ENCODE peak calls at places on chromosomes 13 and 19, in five cellular contexts. U is CD4-positive, CD25-positive, alpha-beta regulatory T cell; V is transverse colon; Y is body of pancreas; I is CD8-positive, alpha-beta T cell. Q is an unnamed sample.

GRCh38 chr13:72384879-72385278 is 342.6 kb downstream of the MZT1 start:
- DNase-seq in V (no peak), I (no peak), U (no peak), Y (no peak), Q (no peak)

GRCh38 chr19:55175117-55175867 is 4.8 kb downstream of the SYT5 start:
- DNase-seq in U (no peak), Y (no peak), V (no peak), I (no peak), Q (no peak)

GRCh38 chr13:47033216-47033615 is 136.4 kb upstream of the HTR2A start:
- DNase-seq in U (no peak), I (no peak), V (no peak), Y (no peak), Q (no peak)

GRCh38 chr19:39100500-39101166 is 16.5 kb downstream of the ACP7 start:
- DNase-seq in V (no peak), U (no peak), Y (no peak), I (no peak), Q (no peak)

GRCh38 chr19:49440439-49441209 is 703 bp downstream of the SLC17A7 start:
- DNase-seq in U (no peak), I (no peak), Y (no peak), V (no peak), Q (no peak)

GRCh38 chr13:100340865-100341264 is 247.7 kb downstream of the GGACT start:
- DNase-seq in U (no peak), Y (no peak), V (no peak), I (no peak), Q (no peak)

GRCh38 chr19:56671613-56671994 is at the start of gene ZNF835:
- DNase-seq in U (peak), I (peak), Y (peak), V (peak), Q (peak)

GRCh38 chr13:47463726-47464125 is 537.3 kb downstream of the SUCLA2 start:
- DNase-seq in U (no peak), V (no peak), Y (no peak), I (no peak), Q (no peak)

GRCh38 chr13:26919311-26919710 is 158.7 kb upstream of the GPR12 start:
- DNase-seq in Y (no peak), U (no peak), I (no peak), V (no peak), Q (no peak)

GRCh38 chr13:40169476-40169875 is 497.0 kb downstream of the FOXO1 start:
- DNase-seq in I (no peak), V (no peak), Y (no peak), U (no peak), Q (no peak)

GRCh38 chr19:48818234-48818823 is 7.5 kb upstream of the BCAT2 start:
- DNase-seq in I (no peak), Y (peak), U (no peak), V (peak), Q (no peak)

GRCh38 chr19:48859711-48860572 is 8.5 kb downstream of the PLEKHA4 start:
- DNase-seq in I (no peak), U (no peak), Y (peak), V (no peak), Q (no peak)

GRCh38 chr19:51493776-51494175 is 7.8 kb downstream of the SIGLEC12 start:
- DNase-seq in U (no peak), I (no peak), V (no peak), Y (no peak), Q (no peak)

GRCh38 chr13:48535791-48536190 is 2.9 kb upstream of the RCBTB2 start:
- DNase-seq in I (no peak), U (no peak), V (no peak), Y (no peak), Q (no peak)

GRCh38 chr13:30872685-30873443 is 33.2 kb upstream of the MEDAG start:
- DNase-seq in Y (no peak), I (no peak), U (no peak), V (no peak), Q (peak)

GRCh38 chr13:75666646-75667351 is 30.7 kb downstream of the LMO7 start:
- DNase-seq in I (no peak), U (no peak), Y (no peak), V (no peak), Q (no peak)

GRCh38 chr13:36675213-36675536 is 1.4 kb downstream of the SERTM1 start:
- DNase-seq in I (no peak), V (no peak), Y (no peak), U (no peak), Q (no peak)
- H3K4me3 ChIP-seq in I (no peak), V (no peak), Y (no peak), U (no peak), Q (no peak)

DNA sequence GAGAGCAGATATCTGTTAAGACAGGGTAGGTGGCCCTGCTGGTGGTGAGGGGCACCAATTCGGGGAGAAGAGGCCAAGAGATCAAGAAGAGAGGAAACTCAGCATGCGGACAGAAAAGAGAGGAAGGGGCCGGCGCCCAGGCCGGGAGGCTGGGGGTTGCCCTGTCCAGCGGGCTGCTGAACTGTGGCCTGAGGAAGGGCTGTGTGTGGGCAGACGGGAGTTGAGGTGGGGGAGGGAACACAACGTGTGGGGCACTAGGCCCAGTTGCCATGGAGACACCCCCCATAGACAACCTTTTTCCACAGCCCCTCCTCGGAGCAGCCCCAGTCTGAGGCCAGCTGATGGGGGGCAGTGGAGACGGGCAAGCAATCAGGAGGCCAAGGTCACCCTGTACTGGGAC is 2.5 kb upstream of the CACNG8 start:
- DNase-seq in V (no peak), Y (no peak), I (no peak), U (no peak), Q (no peak)
- H3K27ac ChIP-seq in V (no peak), Y (no peak), I (no peak), U (no peak), Q (no peak)

DNA sequence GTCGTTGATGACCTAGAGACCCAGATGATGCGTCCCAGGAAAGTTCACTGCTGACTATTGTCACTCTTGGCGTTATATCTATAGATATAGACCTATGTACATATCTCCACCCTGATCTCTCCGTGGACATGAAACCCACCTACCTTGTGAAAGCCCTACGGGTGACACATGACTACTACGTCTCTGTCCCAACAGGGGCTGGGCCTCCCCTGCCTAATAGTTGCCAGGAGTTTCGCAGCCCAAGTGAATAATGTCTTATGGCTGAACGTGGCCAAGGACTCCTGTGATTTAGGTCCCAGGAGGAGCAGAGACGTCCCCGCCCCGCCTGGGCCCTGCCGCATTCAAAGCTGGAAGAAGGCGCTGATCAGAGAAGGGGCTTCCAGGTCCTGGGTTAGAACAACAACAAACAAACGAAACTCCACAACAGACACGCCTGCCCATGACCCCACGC is 4.9 kb upstream of the POU4F1 start:
- DNase-seq in U (no peak), I (no peak), V (no peak), Y (no peak), Q (no peak)
- H3K4me3 ChIP-seq in U (peak), I (no peak), V (no peak), Y (no peak), Q (peak)

GRCh38 chr13:28413999-28414398 is 80.9 kb downstream of the FLT1 start:
- DNase-seq in V (no peak), I (no peak), Y (no peak), U (no peak), Q (no peak)

GRCh38 chr13:28411859-28412353 is 83.0 kb downstream of the FLT1 start:
- DNase-seq in U (no peak), I (no peak), Y (no peak), V (no peak), Q (no peak)

GRCh38 chr13:28410096-28410495 is 84.8 kb downstream of the FLT1 start:
- DNase-seq in U (no peak), I (no peak), Y (no peak), V (no peak), Q (no peak)

GRCh38 chr13:28415994-28416411 is 78.9 kb downstream of the FLT1 start:
- DNase-seq in U (no peak), Y (no peak), I (no peak), V (no peak), Q (no peak)

GRCh38 chr13:28412981-28413380 is 81.9 kb downstream of the FLT1 start:
- DNase-seq in U (no peak), V (no peak), I (no peak), Y (no peak), Q (no peak)
- H3K27ac ChIP-seq in U (no peak), V (no peak), I (no peak), Y (no peak), Q (no peak)

Q was measured in SJCRH30.